ENCODE peak calls at places on chromosome 11, in four cellular contexts. P, Y, F and H are unnamed samples. For H3K36me3, the result is how much of the 10 kb centered on the place peaks cover.

GRCh38 chr11:61683961-61684869 is 4.0 kb downstream of the DAGLA start:
- DNase-seq in F (peak), Y (no peak), P (no peak), H (no peak)

GRCh38 chr11:130314749-130315285 is at the start of gene ZBTB44:
- DNase-seq in P (peak), Y (peak), F (peak), H (peak)

GRCh38 chr11:125245299-125245698 is 80.7 kb downstream of the PKNOX2 start:
- DNase-seq in F (no peak), P (no peak), Y (no peak), H (no peak)

GRCh38 chr11:1750481-1750839 is at the start of gene IFITM10:
- DNase-seq in P (peak), Y (no peak), F (no peak), H (peak)

GRCh38 chr11:116986521-116987105 is 111.6 kb downstream of the SIK3 start:
- DNase-seq in F (peak), Y (peak), P (peak), H (no peak)

GRCh38 chr11:133947298-133947905 is 9.4 kb downstream of the IGSF9B start:
- DNase-seq in P (peak), F (peak), Y (peak), H (peak)

GRCh38 chr11:58192229-58192628 is 3.4 kb downstream of the OR9Q2 start:
- DNase-seq in Y (no peak), P (no peak), F (no peak), H (no peak)

GRCh38 chr11:6468712-6469495 is 4.8 kb downstream of the TRIM3 start:
- DNase-seq in Y (peak), F (peak), P (peak), H (peak)

GRCh38 chr11:2653930-2654739 is 45.7 kb downstream of the KCNQ1OT1 start:
- DNase-seq in Y (no peak), P (no peak), F (no peak), H (no peak)

GRCh38 chr11:17743808-17744119 is 9.2 kb downstream of the KCNC1 start:
- DNase-seq in P (no peak), Y (no peak), F (peak), H (no peak)

GRCh38 chr11:2767071-2767470 is 67.3 kb upstream of the KCNQ1OT1 start:
- DNase-seq in F (no peak), Y (no peak), P (no peak), H (no peak)

GRCh38 chr11:15161746-15162145 is 47.0 kb downstream of the INSC start:
- DNase-seq in P (no peak), Y (no peak), F (peak), H (no peak)

GRCh38 chr11:130278151-130278550 is 36.6 kb downstream of the ZBTB44 start:
- DNase-seq in P (no peak), Y (no peak), F (no peak), H (no peak)

GRCh38 chr11:110433393-110434333 is 3.9 kb downstream of the FDX1 start:
- DNase-seq in P (peak), Y (no peak), F (peak), H (no peak)

GRCh38 chr11:85123752-85124231 is 503.4 kb downstream of the DLG2 start:
- DNase-seq in P (no peak), Y (no peak), F (no peak), H (no peak)

GRCh38 chr11:120667934-120668333 is 156.4 kb downstream of the GRIK4 start:
- DNase-seq in Y (no peak), P (no peak), F (no peak), H (no peak)

GRCh38 chr11:11415786-11416390 is 62.8 kb upstream of the CSNK2A3 start:
- DNase-seq in P (no peak), Y (peak), F (no peak), H (no peak)

GRCh38 chr11:65496304-65497140 is 2.3 kb upstream of the MALAT1 start:
- DNase-seq in F (peak), P (no peak), Y (peak), H (peak)

GRCh38 chr11:111236355-111236754 is 9.2 kb upstream of the POU2AF2 start:
- DNase-seq in P (no peak), Y (no peak), F (peak), H (no peak)

GRCh38 chr11:134471341-134472187 is 59.5 kb upstream of the B3GAT1 start:
- DNase-seq in F (no peak), Y (no peak), P (no peak), H (no peak)

GRCh38 chr11:18770479-18771125 is 21.0 kb downstream of the PTPN5 start:
- DNase-seq in Y (no peak), P (no peak), F (no peak), H (no peak)

GRCh38 chr11:68002575-68002942 is 1.3 kb downstream of the UNC93B1 start:
- DNase-seq in F (no peak), Y (no peak), P (no peak), H (no peak)

GRCh38 chr11:60315866-60316265 is 11.2 kb upstream of the MS4A6E start:
- DNase-seq in Y (peak), F (no peak), P (no peak), H (no peak)

GRCh38 chr11:11218287-11218986 is 134.6 kb downstream of the CSNK2A3 start:
- DNase-seq in P (no peak), Y (no peak), F (no peak), H (peak)

GRCh38 chr11:12986194-12986898 is 22.8 kb upstream of the RASSF10 start:
- DNase-seq in Y (no peak), P (no peak), F (no peak), H (no peak)

GRCh38 chr11:35144103-35144741 is 5.3 kb downstream of the CD44 start:
- DNase-seq in F (peak), Y (peak), P (no peak), H (no peak)

GRCh38 chr11:118899706-118900360 is 16.1 kb downstream of the CXCR5 start:
- DNase-seq in Y (no peak), P (no peak), F (no peak), H (no peak)
- TF ChIP-seq CTCF in Y (no peak), P (no peak), F (no peak), H (no peak)

DNA sequence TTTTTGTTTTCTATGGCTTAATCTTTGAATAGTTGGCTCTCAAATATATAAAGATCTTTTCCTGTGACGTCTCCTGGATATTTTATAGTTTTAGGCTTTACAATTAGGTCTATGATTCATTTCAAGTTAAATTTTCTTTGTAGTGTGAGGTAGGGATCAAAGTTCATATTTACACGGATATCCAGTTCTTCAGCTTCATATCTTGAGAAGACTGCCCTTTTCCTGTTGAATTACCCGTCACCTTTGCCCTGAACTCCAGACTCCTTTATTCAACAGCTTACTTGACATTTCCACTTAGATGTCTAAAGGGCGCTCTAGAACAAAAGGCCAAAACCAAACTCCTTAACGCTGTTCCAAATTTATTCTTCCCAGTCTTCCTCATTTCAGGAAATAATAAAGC is 51.7 kb downstream of the TTC17 start:
- DNase-seq in Y (no peak), P (no peak), F (no peak), H (no peak)
- H3K36me3 ChIP-seq in Y (under half), P (under half), F (under half), H (half or more)

GRCh38 chr11:97738751-97739150 is 1282.0 kb upstream of the CNTN5 start:
- DNase-seq in P (no peak), F (no peak), Y (no peak), H (no peak)
- H3K27ac ChIP-seq in P (no peak), F (no peak), Y (peak), H (peak)

DNA sequence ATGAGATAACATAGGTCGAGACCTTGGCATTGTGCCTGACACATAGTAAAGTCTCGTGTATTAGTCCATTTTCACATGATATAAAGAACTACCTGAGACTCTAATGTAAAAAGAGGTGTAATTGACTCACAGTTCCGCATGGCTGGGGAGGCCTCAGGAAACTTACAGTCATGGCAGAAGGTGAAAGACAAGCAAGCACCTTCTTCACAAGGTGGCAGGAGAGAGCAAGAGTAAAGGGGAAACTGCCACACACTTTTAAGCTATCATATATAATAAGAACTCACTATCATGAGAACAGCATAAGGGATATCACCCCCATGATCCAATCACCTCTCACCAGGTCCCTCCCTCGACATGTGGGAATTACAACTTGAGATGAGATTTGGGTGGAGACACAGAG is 165.2 kb downstream of the SPON1 start:
- DNase-seq in P (no peak), F (no peak), Y (no peak), H (no peak)
- TF ChIP-seq CTCF in P (peak), F (no peak), Y (no peak), H (no peak)

DNA sequence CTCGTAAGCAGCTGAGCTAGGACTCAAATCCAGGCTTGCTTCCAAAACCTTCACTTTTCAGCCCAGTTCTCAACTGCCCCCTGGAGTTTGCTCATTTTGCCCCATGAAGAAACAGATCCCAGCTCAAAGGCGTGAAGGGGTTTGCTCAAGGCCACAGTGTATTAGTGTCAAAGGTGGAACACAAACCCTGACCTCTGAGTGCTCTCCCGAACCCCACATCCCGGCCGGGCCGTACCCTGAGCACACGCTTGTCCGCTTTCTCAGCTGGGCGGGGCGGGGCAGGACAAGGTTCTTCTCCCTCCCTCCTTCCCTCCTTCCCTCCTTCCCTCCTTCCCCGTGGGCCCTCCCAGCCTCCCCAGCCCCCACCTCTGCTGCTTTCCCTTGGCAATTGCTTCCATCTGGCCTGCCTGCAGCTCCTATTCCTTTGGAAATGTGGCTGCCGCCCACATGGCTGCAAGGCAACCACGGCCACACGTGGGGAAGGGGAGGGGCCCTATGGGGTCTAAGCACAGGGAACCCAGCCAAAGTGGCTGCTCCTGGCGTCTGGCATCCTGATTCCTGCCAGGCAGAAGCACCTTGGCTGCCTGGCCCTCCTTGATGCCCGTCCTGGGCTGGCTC is 4.1 kb downstream of the ST3GAL4 start:
- DNase-seq in F (peak), P (no peak), Y (no peak), H (peak)
- H3K36me3 ChIP-seq in F (under half), P (under half), Y (under half), H (under half)

GRCh38 chr11:74644084-74644483 is 51.7 kb downstream of the POLD3 start:
- DNase-seq in P (no peak), F (no peak), Y (no peak), H (no peak)
- H3K27ac ChIP-seq in P (no peak), F (no peak), Y (no peak), H (no peak)

DNA sequence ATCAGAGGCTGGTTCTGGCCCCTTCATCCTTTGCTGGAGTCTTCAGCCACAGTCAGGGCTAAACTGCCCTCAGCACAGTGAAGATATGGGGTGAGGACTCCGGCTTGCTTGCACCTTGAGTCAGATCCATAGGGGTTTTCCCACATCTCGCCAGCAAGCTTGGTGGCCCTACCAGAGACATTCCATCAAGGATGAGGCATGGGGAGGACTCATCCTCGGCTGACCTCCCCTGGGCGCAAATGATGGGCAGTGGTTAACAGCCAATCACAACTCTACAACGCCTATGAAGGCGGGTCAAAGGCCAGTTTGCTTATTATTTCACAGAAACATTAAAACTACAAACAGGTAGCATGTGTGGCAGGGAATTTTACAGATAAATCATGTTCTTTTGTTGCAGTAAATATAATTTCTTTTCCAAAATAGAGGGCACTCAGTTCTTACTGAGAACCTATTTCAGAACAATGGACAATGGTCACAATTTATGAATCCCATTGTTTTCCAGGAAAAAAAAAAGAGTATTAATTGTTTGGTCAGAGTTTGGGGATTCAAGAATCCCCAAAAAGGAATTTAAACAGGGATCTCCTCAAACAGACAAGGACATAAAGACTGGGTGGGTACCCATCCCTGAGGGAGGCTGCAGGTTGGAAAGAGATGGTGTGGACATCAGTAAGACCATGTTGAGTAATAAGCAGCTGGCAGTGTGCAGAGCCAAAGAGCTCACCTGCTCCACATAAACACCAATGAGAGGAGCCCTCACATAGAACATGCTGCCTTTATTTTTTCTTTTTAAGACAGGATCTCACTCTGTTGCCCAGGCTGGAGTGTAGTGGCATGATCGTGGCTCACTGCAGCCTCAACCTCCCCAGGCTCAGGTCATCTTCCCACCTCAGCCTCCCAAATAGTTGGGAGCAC is 14.8 kb downstream of the PLAAT3 start:
- DNase-seq in P (no peak), Y (peak), F (no peak), H (no peak)
- TF ChIP-seq CTCF in P (no peak), Y (no peak), F (no peak), H (no peak)